ENCODE peak calls at places on chromosomes 11 and 22, in five cellular contexts. D, Q, X, I and T are unnamed samples.
A peak's percentile ranks its signal among the peaks of the same experiment; 100 is the strongest.

GRCh38 chr11:75333022-75333806 is 18.2 kb downstream of the ARRB1 start:
- DNase-seq in D (no peak), I (no peak), Q (no peak), X (no peak), T (no peak)

GRCh38 chr11:23540101-23540561 is 679.9 kb upstream of the CCDC179 start:
- DNase-seq in D (no peak), I (no peak), Q (no peak), X (no peak), T (no peak)

GRCh38 chr22:29689872-29690213 is 30.0 kb upstream of the CABP7 start:
- DNase-seq in I (no peak), Q (peak; percentile 67), D (peak; percentile 76), X (peak; percentile 32), T (peak; percentile 29)

GRCh38 chr22:38982008-38982927 is at the start of gene APOBEC3B:
- DNase-seq in D (peak; percentile 9), I (peak; percentile 81), X (peak; percentile 93), Q (peak; percentile 80), T (peak; percentile 88)

GRCh38 chr11:75969626-75970308 is 154.8 kb downstream of the UVRAG start:
- DNase-seq in D (no peak), I (no peak), Q (no peak), X (no peak), T (no peak)

GRCh38 chr11:76371170-76371569 is 9.8 kb downstream of the THAP12 start:
- DNase-seq in Q (no peak), X (no peak), D (no peak), I (peak; percentile 28), T (no peak)

GRCh38 chr11:96200243-96200642 is 142.8 kb downstream of the MAML2 start:
- DNase-seq in Q (no peak), X (no peak), D (no peak), I (no peak), T (no peak)

GRCh38 chr11:34865261-34865660 is 50.9 kb downstream of the APIP start:
- DNase-seq in Q (no peak), D (no peak), I (no peak), X (no peak), T (no peak)

GRCh38 chr11:465896-466538 is 15.9 kb downstream of the PTDSS2 start:
- DNase-seq in D (no peak), X (no peak), I (no peak), Q (no peak), T (no peak)

GRCh38 chr22:49966716-49967332 is 6.3 kb downstream of the PIM3 start:
- DNase-seq in X (peak; percentile 42), I (no peak), D (no peak), Q (peak; percentile 87), T (peak; percentile 60)

GRCh38 chr11:126871792-126872191 is 128.8 kb downstream of the KIRREL3 start:
- DNase-seq in Q (no peak), D (no peak), I (no peak), X (no peak), T (no peak)

GRCh38 chr11:126102436-126102894 is 39.8 kb upstream of the CDON start:
- DNase-seq in D (no peak), X (peak; percentile 93), I (no peak), Q (peak; percentile 83), T (peak; percentile 63)

GRCh38 chr22:44181033-44181911 is 547 bp downstream of the PARVG start:
- DNase-seq in I (no peak), Q (peak; percentile 79), X (no peak), D (no peak), T (no peak)

GRCh38 chr22:21449531-21450319 is 17.5 kb upstream of the TMEM191C start:
- DNase-seq in D (no peak), X (no peak), I (no peak), Q (peak; percentile 29), T (no peak)

GRCh38 chr11:134030853-134031252 is 38.0 kb upstream of the JAM3 start:
- DNase-seq in Q (no peak), D (no peak), X (no peak), I (no peak), T (no peak)

GRCh38 chr11:38046571-38047135 is 1448.6 kb upstream of the RAG2 start:
- DNase-seq in Q (no peak), I (no peak), X (no peak), D (no peak), T (no peak)

GRCh38 chr22:19745155-19746133 is 15.1 kb upstream of the TBX1 start:
- DNase-seq in X (no peak), D (no peak), I (no peak), Q (no peak), T (no peak)

GRCh38 chr11:112963368-112963955 is 2.2 kb downstream of the NCAM1 start:
- DNase-seq in I (no peak), X (no peak), D (peak; percentile 7), Q (no peak), T (no peak)

GRCh38 chr11:130431337-130431773 is 2.9 kb upstream of the ADAMTS8 start:
- DNase-seq in X (peak; percentile 81), I (peak; percentile 74), Q (peak; percentile 74), D (peak; percentile 79), T (peak; percentile 80)

GRCh38 chr11:102837151-102837550 is 6.3 kb downstream of the MMP3 start:
- DNase-seq in Q (no peak), X (no peak), I (no peak), D (no peak), T (no peak)

GRCh38 chr11:80082386-80082785 is 641.6 kb upstream of the TENM4 start:
- DNase-seq in D (no peak), Q (no peak), I (no peak), X (no peak), T (no peak)

GRCh38 chr11:102580185-102580951 is 44.8 kb downstream of the MMP20 start:
- DNase-seq in D (no peak), I (no peak), X (no peak), Q (no peak), T (no peak)

GRCh38 chr11:4704790-4705334 is 278 bp downstream of the MMP26 start:
- DNase-seq in D (no peak), X (no peak), Q (no peak), I (no peak), T (no peak)

GRCh38 chr22:42075277-42075676 is 1.2 kb downstream of the PHETA2 start:
- DNase-seq in X (no peak), D (no peak), Q (no peak), I (no peak), T (no peak)

GRCh38 chr11:31237819-31238771 is 131.4 kb downstream of the DCDC1 start:
- DNase-seq in I (no peak), X (no peak), D (no peak), Q (no peak), T (no peak)

GRCh38 chr11:31236052-31236652 is 133.4 kb downstream of the DCDC1 start:
- DNase-seq in X (no peak), D (no peak), Q (no peak), I (peak; percentile 8), T (no peak)

GRCh38 chr11:31233425-31233824 is 136.1 kb downstream of the DCDC1 start:
- DNase-seq in X (no peak), I (peak; percentile 29), D (no peak), Q (no peak), T (no peak)
- TF ChIP-seq CTCF in X (no peak), I (peak; percentile 53), D (no peak), Q (no peak), T (no peak)

DNA sequence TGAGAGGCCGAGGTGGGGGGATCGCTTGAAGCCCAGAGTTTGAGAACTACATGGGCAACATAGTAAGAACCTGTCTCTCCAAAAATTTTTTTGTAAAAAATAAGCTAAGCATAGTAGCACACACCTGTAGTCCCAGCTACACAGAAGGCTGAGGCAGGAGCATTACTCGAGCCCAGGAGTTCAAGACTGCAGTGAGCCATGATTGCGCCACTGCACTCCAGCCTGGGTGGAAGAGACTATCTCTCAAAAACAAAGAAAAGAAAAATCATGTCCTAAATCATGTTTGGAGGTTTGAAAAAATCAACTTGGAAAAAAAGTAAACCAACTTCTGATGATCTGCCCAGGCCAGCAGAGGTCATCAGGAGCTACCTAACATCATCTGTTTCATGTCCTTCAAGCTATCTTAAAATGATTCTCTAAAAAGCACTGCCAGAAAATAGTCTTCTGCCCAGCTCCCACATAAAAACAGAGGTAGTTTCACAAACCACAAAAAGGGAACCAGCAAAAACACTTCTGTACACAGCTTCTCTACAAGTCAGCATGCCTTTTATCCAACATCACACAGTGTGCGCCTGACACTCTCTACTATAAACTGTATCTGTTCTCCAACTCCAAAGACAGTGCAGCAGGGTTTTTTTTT is 165.0 kb downstream of the SOX6 start:
- DNase-seq in Q (no peak), I (no peak), D (no peak), X (no peak), T (no peak)
- TF ChIP-seq CTCF in Q (no peak), I (no peak), D (no peak), X (no peak), T (no peak)

GRCh38 chr11:65911682-65912568 is 6.9 kb downstream of the C11orf68 start:
- DNase-seq in D (no peak), X (no peak), I (peak; percentile 72), Q (no peak), T (peak; percentile 79)
- TF ChIP-seq CTCF in D (no peak), X (no peak), I (peak; percentile 40), Q (peak; percentile 42), T (peak; percentile 52)

GRCh38 chr11:69535928-69536327 is 54.5 kb downstream of the LINC01488 start:
- DNase-seq in I (no peak), X (no peak), Q (peak; percentile 28), D (no peak), T (no peak)

GRCh38 chr11:69536406-69536805 is 54.9 kb downstream of the LINC01488 start:
- DNase-seq in X (no peak), I (no peak), Q (peak; percentile 22), D (no peak), T (no peak)

GRCh38 chr11:69538840-69539239 is 57.4 kb downstream of the LINC01488 start:
- DNase-seq in I (no peak), X (peak; percentile 84), D (no peak), Q (no peak), T (no peak)

GRCh38 chr11:69537855-69538640 is 56.6 kb downstream of the LINC01488 start:
- DNase-seq in Q (no peak), I (no peak), X (no peak), D (no peak), T (no peak)

GRCh38 chr11:69537126-69537525 is 55.7 kb downstream of the LINC01488 start:
- DNase-seq in Q (no peak), X (no peak), D (no peak), I (no peak), T (no peak)
- TF ChIP-seq CTCF in Q (no peak), X (no peak), D (no peak), I (no peak), T (no peak)

GRCh38 chr11:66311470-66311964 is 5.3 kb downstream of the CD248 start:
- DNase-seq in D (no peak), Q (no peak), X (no peak), I (no peak), T (no peak)
- TF ChIP-seq CTCF in D (peak; percentile 85), Q (no peak), X (no peak), I (no peak), T (peak; percentile 93)